ENCODE peak calls at places on chromosomes 4 and X, in six cellular contexts. G is Peyer's patch; S is ascending aorta; A is T1000; T is NCI-H510A treated with DMSO at 0.1 percent for 48 hours; P is effector memory CD8-positive, alpha-beta T cell. I is an unnamed sample.

GRCh38 chr4:140903522-140903928 is 147.3 kb upstream of the TBC1D9 start:
- DNase-seq in S (no peak), T (no peak), A (no peak), G (no peak), P (no peak), I (no peak)

GRCh38 chr4:2395038-2395437 is 23.4 kb downstream of the ZFYVE28 start:
- DNase-seq in P (no peak), G (no peak), T (no peak), S (no peak), A (no peak), I (no peak)

GRCh38 chrX:10582215-10582733 is 38.1 kb downstream of the MID1 start:
- DNase-seq in A (no peak), T (no peak), S (no peak), G (no peak), P (no peak), I (no peak)

GRCh38 chr4:16139066-16139945 is 55.5 kb upstream of the PROM1 start:
- DNase-seq in S (no peak), T (no peak), G (peak; percentile 82), A (no peak), P (no peak), I (no peak)

GRCh38 chr4:24137963-24138601 is 248.2 kb upstream of the PPARGC1A start:
- DNase-seq in G (peak; percentile 69), T (peak; percentile 67), A (no peak), P (no peak), S (no peak), I (no peak)

GRCh38 chrX:50726296-50726695 is 87.7 kb downstream of the SHROOM4 start:
- DNase-seq in P (no peak), A (no peak), T (no peak), G (no peak), S (no peak), I (no peak)

GRCh38 chrX:94545722-94546121 is 871.7 kb downstream of the FAM133A start:
- DNase-seq in P (no peak), A (no peak), S (no peak), T (no peak), G (no peak), I (no peak)

GRCh38 chrX:71859637-71860036 is 51.0 kb upstream of the NHSL2 start:
- DNase-seq in S (no peak), G (no peak), T (peak; percentile 17), A (no peak), P (peak; percentile 25), I (no peak)

GRCh38 chr4:53066155-53066554 is 204.0 kb downstream of the RASL11B start:
- DNase-seq in A (no peak), T (no peak), G (no peak), S (no peak), P (no peak), I (no peak)

GRCh38 chr4:85864806-85865205 is 389.9 kb downstream of the ARHGAP24 start:
- DNase-seq in P (no peak), G (no peak), T (no peak), S (no peak), A (no peak), I (no peak)

GRCh38 chr4:145154573-145154972 is 25.8 kb downstream of the OTUD4 start:
- DNase-seq in A (no peak), P (no peak), S (no peak), T (no peak), G (no peak), I (no peak)

GRCh38 chrX:111837226-111837625 is 38.8 kb upstream of the TRPC5OS start:
- DNase-seq in T (peak; percentile 15), G (no peak), S (no peak), P (no peak), A (no peak), I (no peak)

GRCh38 chrX:118189628-118190027 is 73.0 kb upstream of the KLHL13 start:
- DNase-seq in S (no peak), G (no peak), A (no peak), P (no peak), T (peak; percentile 42), I (no peak)

GRCh38 chr4:86818845-86819244 is 30.3 kb downstream of the SLC10A6 start:
- DNase-seq in G (no peak), A (no peak), P (no peak), S (no peak), T (no peak), I (no peak)

GRCh38 chrX:23334871-23335599 is 386 bp downstream of the PTCHD1 start:
- DNase-seq in P (no peak), G (no peak), T (no peak), S (no peak), A (no peak), I (no peak)

GRCh38 chr4:88211473-88212252 is 53.2 kb upstream of the ABCG2 start:
- DNase-seq in S (no peak), A (peak; percentile 42), P (peak; percentile 66), G (no peak), T (peak; percentile 53), I (no peak)

GRCh38 chr4:4818440-4819212 is 40.8 kb upstream of the MSX1 start:
- DNase-seq in P (no peak), T (no peak), S (no peak), A (no peak), G (no peak), I (no peak)

GRCh38 chr4:8322794-8323704 is 53.5 kb downstream of the HTRA3 start:
- DNase-seq in T (no peak), A (no peak), P (no peak), S (peak; percentile 43), G (no peak), I (peak; percentile 7)

GRCh38 chrX:154799554-154800348 is 5.5 kb downstream of the MPP1 start:
- DNase-seq in A (no peak), G (no peak), P (no peak), T (peak; percentile 85), S (no peak), I (no peak)

GRCh38 chr4:184145596-184145995 is 72.1 kb downstream of the ENPP6 start:
- DNase-seq in S (no peak), G (no peak), A (no peak), P (no peak), T (no peak), I (no peak)

GRCh38 chr4:38950159-38950558 is 82.0 kb downstream of the TMEM156 start:
- DNase-seq in P (no peak), S (no peak), T (no peak), A (peak; percentile 10), G (no peak), I (no peak)

GRCh38 chrX:106608016-106608415 is 3.8 kb upstream of the RADX start:
- DNase-seq in A (no peak), G (no peak), P (no peak), S (no peak), T (peak; percentile 50), I (no peak)

GRCh38 chr4:119736559-119736958 is 108.0 kb upstream of the PDE5A start:
- DNase-seq in T (no peak), S (no peak), P (no peak), A (no peak), G (no peak), I (no peak)

GRCh38 chr4:99630857-99631256 is 26.8 kb downstream of the C4orf54 start:
- DNase-seq in A (no peak), P (no peak), T (no peak), G (no peak), S (no peak), I (no peak)

GRCh38 chr4:151218343-151218742 is 58.6 kb upstream of the PRSS48 start:
- DNase-seq in A (no peak), S (no peak), T (no peak), P (no peak), G (no peak), I (no peak)

GRCh38 chr4:4647041-4647440 is 105.2 kb upstream of the STX18 start:
- DNase-seq in A (no peak), P (no peak), T (no peak), G (no peak), S (no peak), I (no peak)

GRCh38 chr4:120293341-120293740 is 226.7 kb upstream of the MAD2L1 start:
- DNase-seq in A (no peak), T (no peak), G (no peak), S (no peak), P (no peak), I (no peak)

I was measured in mesothelial cell of epicardium.